ENCODE peak calls at places on chromosome 10, in nine cellular contexts. One of them, this sample, is unnamed.

GRCh38 chr10:124560377-124560776 is 98.8 kb downstream of the LHPP start:
- DNase-seq in NCI-H1417: no peak
- DNase-seq in heart left ventricle: peak; percentile 70
- DNase-seq in T follicular helper cell: no peak
- DNase-seq in stimulated activated CD4-positive, alpha-beta T cell treated with anti-CD3 and anti-CD28 coated beads, Interleukin-2, amount 100 ng/mL, for 48 hours: no peak
- DNase-seq in activated T-cell treated with anti-CD3 and anti-CD28 coated beads, Interleukin-2, amount 50 U/mL, for 24 hours: no peak
- DNase-seq in mesenchymal stem cell: peak; percentile 72
- DNase-seq in midbrain: peak; percentile 55
- DNase-seq in choroid plexus epithelial cell: peak; percentile 97
- DNase-seq in this sample: no peak

GRCh38 chr10:13615650-13616049 is 28.9 kb downstream of the PRPF18 start:
- DNase-seq in NCI-H1417: no peak
- DNase-seq in heart left ventricle: no peak
- DNase-seq in T follicular helper cell: no peak
- DNase-seq in stimulated activated CD4-positive, alpha-beta T cell treated with anti-CD3 and anti-CD28 coated beads, Interleukin-2, amount 100 ng/mL, for 48 hours: no peak
- DNase-seq in activated T-cell treated with anti-CD3 and anti-CD28 coated beads, Interleukin-2, amount 50 U/mL, for 24 hours: no peak
- DNase-seq in mesenchymal stem cell: no peak
- DNase-seq in midbrain: no peak
- DNase-seq in choroid plexus epithelial cell: no peak
- DNase-seq in this sample: no peak

GRCh38 chr10:103021897-103022286 is 103.8 kb downstream of the CNNM2 start:
- DNase-seq in NCI-H1417: no peak
- DNase-seq in heart left ventricle: no peak
- DNase-seq in T follicular helper cell: no peak
- DNase-seq in stimulated activated CD4-positive, alpha-beta T cell treated with anti-CD3 and anti-CD28 coated beads, Interleukin-2, amount 100 ng/mL, for 48 hours: no peak
- DNase-seq in activated T-cell treated with anti-CD3 and anti-CD28 coated beads, Interleukin-2, amount 50 U/mL, for 24 hours: no peak
- DNase-seq in mesenchymal stem cell: peak; percentile 91
- DNase-seq in midbrain: no peak
- DNase-seq in choroid plexus epithelial cell: peak; percentile 90
- DNase-seq in this sample: no peak

GRCh38 chr10:95229724-95230627 is 35.9 kb downstream of the ACSM6 start:
- DNase-seq in NCI-H1417: no peak
- DNase-seq in heart left ventricle: no peak
- DNase-seq in T follicular helper cell: no peak
- DNase-seq in stimulated activated CD4-positive, alpha-beta T cell treated with anti-CD3 and anti-CD28 coated beads, Interleukin-2, amount 100 ng/mL, for 48 hours: no peak
- DNase-seq in activated T-cell treated with anti-CD3 and anti-CD28 coated beads, Interleukin-2, amount 50 U/mL, for 24 hours: no peak
- DNase-seq in mesenchymal stem cell: peak; percentile 96
- DNase-seq in midbrain: no peak
- DNase-seq in choroid plexus epithelial cell: peak; percentile 97
- DNase-seq in this sample: no peak

GRCh38 chr10:93680414-93681047 is 21.9 kb downstream of the FRA10AC1 start:
- DNase-seq in NCI-H1417: peak; percentile 0
- DNase-seq in heart left ventricle: no peak
- DNase-seq in T follicular helper cell: no peak
- DNase-seq in stimulated activated CD4-positive, alpha-beta T cell treated with anti-CD3 and anti-CD28 coated beads, Interleukin-2, amount 100 ng/mL, for 48 hours: no peak
- DNase-seq in activated T-cell treated with anti-CD3 and anti-CD28 coated beads, Interleukin-2, amount 50 U/mL, for 24 hours: no peak
- DNase-seq in mesenchymal stem cell: peak; percentile 48
- DNase-seq in midbrain: peak; percentile 30
- DNase-seq in choroid plexus epithelial cell: peak; percentile 68
- DNase-seq in this sample: no peak

GRCh38 chr10:59668081-59668480 is 41.6 kb downstream of the SLC16A9 start:
- DNase-seq in NCI-H1417: no peak
- DNase-seq in heart left ventricle: no peak
- DNase-seq in T follicular helper cell: no peak
- DNase-seq in stimulated activated CD4-positive, alpha-beta T cell treated with anti-CD3 and anti-CD28 coated beads, Interleukin-2, amount 100 ng/mL, for 48 hours: no peak
- DNase-seq in activated T-cell treated with anti-CD3 and anti-CD28 coated beads, Interleukin-2, amount 50 U/mL, for 24 hours: no peak
- DNase-seq in mesenchymal stem cell: peak; percentile 82
- DNase-seq in midbrain: no peak
- DNase-seq in choroid plexus epithelial cell: no peak
- DNase-seq in this sample: no peak

GRCh38 chr10:131568866-131569265 is 257.3 kb upstream of the TCERG1L start:
- DNase-seq in NCI-H1417: no peak
- DNase-seq in heart left ventricle: no peak
- DNase-seq in T follicular helper cell: no peak
- DNase-seq in stimulated activated CD4-positive, alpha-beta T cell treated with anti-CD3 and anti-CD28 coated beads, Interleukin-2, amount 100 ng/mL, for 48 hours: no peak
- DNase-seq in activated T-cell treated with anti-CD3 and anti-CD28 coated beads, Interleukin-2, amount 50 U/mL, for 24 hours: no peak
- DNase-seq in mesenchymal stem cell: no peak
- DNase-seq in midbrain: no peak
- DNase-seq in choroid plexus epithelial cell: no peak
- DNase-seq in this sample: no peak

GRCh38 chr10:113553149-113553548 is 296 bp downstream of the HABP2 start:
- DNase-seq in NCI-H1417: no peak
- DNase-seq in heart left ventricle: no peak
- DNase-seq in T follicular helper cell: no peak
- DNase-seq in stimulated activated CD4-positive, alpha-beta T cell treated with anti-CD3 and anti-CD28 coated beads, Interleukin-2, amount 100 ng/mL, for 48 hours: no peak
- DNase-seq in activated T-cell treated with anti-CD3 and anti-CD28 coated beads, Interleukin-2, amount 50 U/mL, for 24 hours: no peak
- DNase-seq in mesenchymal stem cell: no peak
- DNase-seq in midbrain: no peak
- DNase-seq in choroid plexus epithelial cell: no peak
- DNase-seq in this sample: no peak

GRCh38 chr10:122331615-122332446 is 42.7 kb upstream of the PLEKHA1 start:
- DNase-seq in NCI-H1417: no peak
- DNase-seq in heart left ventricle: no peak
- DNase-seq in T follicular helper cell: no peak
- DNase-seq in stimulated activated CD4-positive, alpha-beta T cell treated with anti-CD3 and anti-CD28 coated beads, Interleukin-2, amount 100 ng/mL, for 48 hours: no peak
- DNase-seq in activated T-cell treated with anti-CD3 and anti-CD28 coated beads, Interleukin-2, amount 50 U/mL, for 24 hours: no peak
- DNase-seq in mesenchymal stem cell: no peak
- DNase-seq in midbrain: peak; percentile 74
- DNase-seq in choroid plexus epithelial cell: no peak
- DNase-seq in this sample: no peak

GRCh38 chr10:17113889-17114288 is 15.7 kb downstream of the CUBN start:
- DNase-seq in NCI-H1417: no peak
- DNase-seq in heart left ventricle: no peak
- DNase-seq in T follicular helper cell: no peak
- DNase-seq in stimulated activated CD4-positive, alpha-beta T cell treated with anti-CD3 and anti-CD28 coated beads, Interleukin-2, amount 100 ng/mL, for 48 hours: no peak
- DNase-seq in activated T-cell treated with anti-CD3 and anti-CD28 coated beads, Interleukin-2, amount 50 U/mL, for 24 hours: no peak
- DNase-seq in mesenchymal stem cell: no peak
- DNase-seq in midbrain: no peak
- DNase-seq in choroid plexus epithelial cell: peak; percentile 68
- DNase-seq in this sample: peak; percentile 63

GRCh38 chr10:48404646-48405045 is 98.2 kb downstream of the MAPK8 start:
- DNase-seq in NCI-H1417: no peak
- DNase-seq in heart left ventricle: no peak
- DNase-seq in T follicular helper cell: no peak
- DNase-seq in stimulated activated CD4-positive, alpha-beta T cell treated with anti-CD3 and anti-CD28 coated beads, Interleukin-2, amount 100 ng/mL, for 48 hours: no peak
- DNase-seq in activated T-cell treated with anti-CD3 and anti-CD28 coated beads, Interleukin-2, amount 50 U/mL, for 24 hours: no peak
- DNase-seq in mesenchymal stem cell: no peak
- DNase-seq in midbrain: no peak
- DNase-seq in choroid plexus epithelial cell: peak; percentile 60
- DNase-seq in this sample: no peak

GRCh38 chr10:111139567-111139966 is 62.7 kb downstream of the ADRA2A start:
- DNase-seq in NCI-H1417: no peak
- DNase-seq in heart left ventricle: no peak
- DNase-seq in T follicular helper cell: no peak
- DNase-seq in stimulated activated CD4-positive, alpha-beta T cell treated with anti-CD3 and anti-CD28 coated beads, Interleukin-2, amount 100 ng/mL, for 48 hours: no peak
- DNase-seq in activated T-cell treated with anti-CD3 and anti-CD28 coated beads, Interleukin-2, amount 50 U/mL, for 24 hours: no peak
- DNase-seq in mesenchymal stem cell: no peak
- DNase-seq in midbrain: no peak
- DNase-seq in choroid plexus epithelial cell: no peak
- DNase-seq in this sample: no peak

GRCh38 chr10:130138479-130138866 is 2.3 kb downstream of the GLRX3 start:
- DNase-seq in NCI-H1417: peak; percentile 13
- DNase-seq in heart left ventricle: no peak
- DNase-seq in T follicular helper cell: no peak
- DNase-seq in stimulated activated CD4-positive, alpha-beta T cell treated with anti-CD3 and anti-CD28 coated beads, Interleukin-2, amount 100 ng/mL, for 48 hours: peak; percentile 13
- DNase-seq in activated T-cell treated with anti-CD3 and anti-CD28 coated beads, Interleukin-2, amount 50 U/mL, for 24 hours: no peak
- DNase-seq in mesenchymal stem cell: peak; percentile 82
- DNase-seq in midbrain: no peak
- DNase-seq in choroid plexus epithelial cell: peak; percentile 63
- DNase-seq in this sample: no peak

GRCh38 chr10:131435232-131435631 is 123.7 kb upstream of the TCERG1L start:
- DNase-seq in NCI-H1417: no peak
- DNase-seq in heart left ventricle: no peak
- DNase-seq in T follicular helper cell: no peak
- DNase-seq in stimulated activated CD4-positive, alpha-beta T cell treated with anti-CD3 and anti-CD28 coated beads, Interleukin-2, amount 100 ng/mL, for 48 hours: no peak
- DNase-seq in activated T-cell treated with anti-CD3 and anti-CD28 coated beads, Interleukin-2, amount 50 U/mL, for 24 hours: no peak
- DNase-seq in mesenchymal stem cell: no peak
- DNase-seq in midbrain: no peak
- DNase-seq in choroid plexus epithelial cell: no peak
- DNase-seq in this sample: no peak

GRCh38 chr10:27457261-27457945 is 46.7 kb upstream of the RAB18 start:
- DNase-seq in NCI-H1417: no peak
- DNase-seq in heart left ventricle: no peak
- DNase-seq in T follicular helper cell: no peak
- DNase-seq in stimulated activated CD4-positive, alpha-beta T cell treated with anti-CD3 and anti-CD28 coated beads, Interleukin-2, amount 100 ng/mL, for 48 hours: no peak
- DNase-seq in activated T-cell treated with anti-CD3 and anti-CD28 coated beads, Interleukin-2, amount 50 U/mL, for 24 hours: no peak
- DNase-seq in mesenchymal stem cell: no peak
- DNase-seq in midbrain: no peak
- DNase-seq in choroid plexus epithelial cell: no peak
- DNase-seq in this sample: no peak

GRCh38 chr10:43258032-43258921 is 8.6 kb downstream of the RASGEF1A start:
- DNase-seq in NCI-H1417: no peak
- DNase-seq in heart left ventricle: no peak
- DNase-seq in T follicular helper cell: no peak
- DNase-seq in stimulated activated CD4-positive, alpha-beta T cell treated with anti-CD3 and anti-CD28 coated beads, Interleukin-2, amount 100 ng/mL, for 48 hours: no peak
- DNase-seq in activated T-cell treated with anti-CD3 and anti-CD28 coated beads, Interleukin-2, amount 50 U/mL, for 24 hours: no peak
- DNase-seq in mesenchymal stem cell: no peak
- DNase-seq in midbrain: no peak
- DNase-seq in choroid plexus epithelial cell: no peak
- DNase-seq in this sample: peak; percentile 10

GRCh38 chr10:77165445-77166316 is 471.9 kb downstream of the KCNMA1 start:
- DNase-seq in NCI-H1417: peak; percentile 59
- DNase-seq in heart left ventricle: peak; percentile 25
- DNase-seq in T follicular helper cell: no peak
- DNase-seq in stimulated activated CD4-positive, alpha-beta T cell treated with anti-CD3 and anti-CD28 coated beads, Interleukin-2, amount 100 ng/mL, for 48 hours: peak; percentile 26
- DNase-seq in activated T-cell treated with anti-CD3 and anti-CD28 coated beads, Interleukin-2, amount 50 U/mL, for 24 hours: peak; percentile 32
- DNase-seq in mesenchymal stem cell: peak; percentile 79
- DNase-seq in midbrain: peak; percentile 75
- DNase-seq in choroid plexus epithelial cell: peak; percentile 75
- DNase-seq in this sample: no peak

GRCh38 chr10:76297787-76298281 is 866.4 kb downstream of the LRMDA start:
- DNase-seq in NCI-H1417: peak; percentile 46
- DNase-seq in heart left ventricle: no peak
- DNase-seq in T follicular helper cell: no peak
- DNase-seq in stimulated activated CD4-positive, alpha-beta T cell treated with anti-CD3 and anti-CD28 coated beads, Interleukin-2, amount 100 ng/mL, for 48 hours: no peak
- DNase-seq in activated T-cell treated with anti-CD3 and anti-CD28 coated beads, Interleukin-2, amount 50 U/mL, for 24 hours: no peak
- DNase-seq in mesenchymal stem cell: no peak
- DNase-seq in midbrain: no peak
- DNase-seq in choroid plexus epithelial cell: no peak
- DNase-seq in this sample: no peak

GRCh38 chr10:120600871-120601644 is 144.0 kb downstream of the PLPP4 start:
- DNase-seq in NCI-H1417: no peak
- DNase-seq in heart left ventricle: no peak
- DNase-seq in T follicular helper cell: no peak
- DNase-seq in stimulated activated CD4-positive, alpha-beta T cell treated with anti-CD3 and anti-CD28 coated beads, Interleukin-2, amount 100 ng/mL, for 48 hours: no peak
- DNase-seq in activated T-cell treated with anti-CD3 and anti-CD28 coated beads, Interleukin-2, amount 50 U/mL, for 24 hours: no peak
- DNase-seq in mesenchymal stem cell: no peak
- DNase-seq in midbrain: peak; percentile 6
- DNase-seq in choroid plexus epithelial cell: peak; percentile 41
- DNase-seq in this sample: no peak

GRCh38 chr10:35400600-35401268 is 64.4 kb downstream of the CCNY start:
- DNase-seq in NCI-H1417: no peak
- DNase-seq in heart left ventricle: no peak
- DNase-seq in T follicular helper cell: no peak
- DNase-seq in stimulated activated CD4-positive, alpha-beta T cell treated with anti-CD3 and anti-CD28 coated beads, Interleukin-2, amount 100 ng/mL, for 48 hours: no peak
- DNase-seq in activated T-cell treated with anti-CD3 and anti-CD28 coated beads, Interleukin-2, amount 50 U/mL, for 24 hours: no peak
- DNase-seq in mesenchymal stem cell: no peak
- DNase-seq in midbrain: no peak
- DNase-seq in choroid plexus epithelial cell: no peak
- DNase-seq in this sample: no peak

This sample was measured in Peyer's patch.